ENCODE peak calls at places on chromosomes 2 and 18, in nine cellular contexts. N is A549, P is type B pancreatic cell, C is heart right ventricle, B is osteocyte, X is adrenal gland, J is colonic mucosa, Q is heart left ventricle, I is HFFc6. D is an unnamed sample.
A peak's percentile ranks its signal among the peaks of the same experiment; 100 is the strongest.

GRCh38 chr2:209334188-209335017 is 89.4 kb upstream of the MAP2 start:
- DNase-seq in N (peak; percentile 62), P (no peak), C (peak; percentile 57), B (no peak), X (peak; percentile 56), J (peak; percentile 33), Q (peak; percentile 46), I (peak; percentile 57), D (peak; percentile 58)

GRCh38 chr2:223747392-223748042 is 89.9 kb downstream of the AP1S3 start:
- DNase-seq in N (no peak), P (no peak), C (no peak), B (no peak), X (no peak), J (no peak), Q (no peak), I (no peak), D (no peak)

GRCh38 chr2:118535171-118535817 is 312.2 kb downstream of the EN1 start:
- DNase-seq in N (no peak), P (no peak), C (no peak), B (no peak), X (no peak), J (no peak), Q (no peak), I (no peak), D (no peak)

GRCh38 chr2:240623531-240624010 is 1.7 kb upstream of the GPR35 start:
- DNase-seq in N (no peak), P (no peak), C (no peak), B (no peak), X (no peak), J (no peak), Q (no peak), I (no peak), D (no peak)

GRCh38 chr2:158953926-158954763 is 14.3 kb upstream of the TANC1 start:
- DNase-seq in N (peak; percentile 87), P (peak; percentile 75), C (peak; percentile 86), B (peak; percentile 93), X (peak; percentile 68), J (peak; percentile 85), Q (peak; percentile 82), I (peak; percentile 73), D (no peak)

GRCh38 chr2:55922488-55922887 is 1.1 kb downstream of the EFEMP1 start:
- DNase-seq in N (no peak), P (no peak), C (no peak), B (no peak), X (no peak), J (no peak), Q (no peak), I (no peak), D (no peak)

GRCh38 chr2:219638948-219639341 is 11.5 kb downstream of the SLC4A3 start:
- DNase-seq in N (no peak), P (no peak), C (no peak), B (no peak), X (no peak), J (no peak), Q (peak; percentile 27), I (no peak), D (no peak)

GRCh38 chr18:23936371-23936958 is 78.1 kb upstream of the TTC39C start:
- DNase-seq in N (no peak), P (no peak), C (no peak), B (no peak), X (no peak), J (no peak), Q (no peak), I (no peak), D (no peak)

GRCh38 chr18:61876899-61877298 is 15.9 kb downstream of the RNF152 start:
- DNase-seq in N (no peak), P (no peak), C (no peak), B (no peak), X (no peak), J (no peak), Q (no peak), I (no peak), D (no peak)

GRCh38 chr18:50734342-50734741 is 85.5 kb downstream of the MRO start:
- DNase-seq in N (no peak), P (no peak), C (no peak), B (no peak), X (no peak), J (no peak), Q (no peak), I (no peak), D (no peak)

GRCh38 chr2:122193622-122194021 is 438.2 kb downstream of the TSN start:
- DNase-seq in N (no peak), P (no peak), C (no peak), B (no peak), X (no peak), J (no peak), Q (no peak), I (no peak), D (no peak)

GRCh38 chr2:70746076-70746475 is 21.9 kb downstream of the ADD2 start:
- DNase-seq in N (no peak), P (no peak), C (no peak), B (no peak), X (no peak), J (no peak), Q (no peak), I (no peak), D (no peak)

GRCh38 chr18:9775172-9775571 is 67.1 kb downstream of the RAB31 start:
- DNase-seq in N (no peak), P (no peak), C (no peak), B (no peak), X (no peak), J (no peak), Q (peak; percentile 30), I (no peak), D (no peak)

GRCh38 chr2:10332402-10333246 is 29.9 kb downstream of the HPCAL1 start:
- DNase-seq in N (no peak), P (no peak), C (no peak), B (no peak), X (no peak), J (no peak), Q (no peak), I (no peak), D (no peak)

GRCh38 chr2:126720647-126721046 is 64.7 kb downstream of the GYPC start:
- DNase-seq in N (no peak), P (no peak), C (no peak), B (peak; percentile 72), X (no peak), J (no peak), Q (no peak), I (peak; percentile 17), D (no peak)

DNA sequence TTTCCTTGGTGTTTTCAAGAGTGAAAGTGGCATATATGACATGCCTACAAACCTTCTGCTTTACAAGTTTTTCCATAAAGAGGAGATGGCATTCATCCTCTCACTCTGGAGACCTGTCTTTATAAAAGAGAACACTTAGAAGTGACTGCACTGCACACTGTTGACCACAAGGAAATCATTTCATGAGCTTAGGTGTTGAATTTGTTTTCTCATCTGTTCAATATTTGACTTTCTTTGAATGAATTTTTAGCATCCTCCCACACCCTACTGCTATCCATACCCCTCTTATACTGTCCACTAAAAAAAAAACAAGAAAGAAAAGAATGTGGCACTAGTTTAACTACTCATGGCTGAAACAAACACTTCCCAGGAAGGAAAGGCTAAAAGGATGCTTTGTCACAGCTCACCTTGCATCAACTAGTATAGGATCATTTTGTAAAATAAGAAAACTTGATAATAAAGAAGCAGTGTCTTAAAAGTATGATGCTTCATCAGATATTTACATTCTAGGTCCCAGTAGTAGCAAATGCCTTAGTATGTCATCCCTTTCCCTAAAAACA is 83.0 kb downstream of the ACVR1 start:
- DNase-seq in N (no peak), P (no peak), C (no peak), B (no peak), X (no peak), J (no peak), Q (no peak), I (no peak), D (no peak)
- TF ChIP-seq CTCF in N (no peak), P (peak; percentile 66), C (no peak), B (peak; percentile 41), X (no peak), J (peak; percentile 13), Q (no peak), I (peak; percentile 76), D (peak; percentile 53)

DNA sequence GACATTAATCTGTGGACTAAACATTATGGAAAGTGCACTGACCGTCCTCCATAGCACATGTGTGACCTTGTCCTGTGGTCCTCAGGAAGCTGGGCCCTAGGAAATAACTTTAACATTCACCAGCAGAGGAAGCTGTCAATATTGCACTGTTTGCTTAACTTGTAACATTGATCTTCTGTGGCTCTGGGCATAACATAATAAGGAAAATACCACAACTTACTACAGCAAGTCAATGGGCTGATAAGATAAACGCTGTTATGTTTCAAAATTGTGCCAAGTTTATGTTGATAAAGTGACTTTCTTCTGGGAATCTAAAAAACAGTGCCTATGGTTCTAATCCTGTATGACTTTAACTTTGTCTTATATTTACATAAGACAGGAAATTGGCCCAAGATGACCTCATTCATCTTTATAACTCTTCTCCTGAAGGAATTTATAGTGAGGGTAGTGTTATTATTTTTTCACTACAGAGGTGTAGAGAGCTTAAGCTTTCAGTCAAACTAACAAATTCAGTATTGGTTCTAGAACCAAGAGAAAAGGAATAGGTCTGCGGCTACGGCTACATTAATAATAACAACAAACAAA is 113.7 kb upstream of the MAP4K3 start:
- DNase-seq in N (no peak), P (no peak), C (no peak), B (no peak), X (no peak), J (no peak), Q (no peak), I (no peak), D (no peak)
- TF ChIP-seq CTCF in N (no peak), P (no peak), C (no peak), B (no peak), X (no peak), J (no peak), Q (no peak), I (no peak), D (no peak)

DNA sequence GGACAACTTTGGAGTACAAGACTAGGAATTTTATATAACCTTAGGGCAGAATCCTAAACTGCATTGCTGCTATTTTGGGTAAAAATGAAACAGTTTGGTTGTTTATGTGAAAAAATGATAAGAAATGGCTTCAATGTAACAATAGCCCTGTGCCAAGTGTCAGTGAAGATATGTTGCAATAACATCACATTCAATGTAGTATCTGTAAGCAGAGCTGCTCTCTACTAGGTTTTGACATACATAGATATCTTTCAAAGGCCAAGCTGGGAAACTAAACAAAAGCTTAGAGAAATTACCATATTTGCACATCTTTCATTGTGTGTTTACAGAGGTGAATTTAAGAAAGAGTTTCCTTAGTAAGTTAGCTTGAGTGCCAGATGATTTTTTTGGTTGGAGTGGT is 135.0 kb upstream of the DOK6 start:
- DNase-seq in N (no peak), P (no peak), C (no peak), B (no peak), X (no peak), J (no peak), Q (no peak), I (no peak), D (no peak)
- TF ChIP-seq CTCF in N (no peak), P (no peak), C (no peak), B (no peak), X (no peak), J (no peak), Q (no peak), I (no peak), D (no peak)

DNA sequence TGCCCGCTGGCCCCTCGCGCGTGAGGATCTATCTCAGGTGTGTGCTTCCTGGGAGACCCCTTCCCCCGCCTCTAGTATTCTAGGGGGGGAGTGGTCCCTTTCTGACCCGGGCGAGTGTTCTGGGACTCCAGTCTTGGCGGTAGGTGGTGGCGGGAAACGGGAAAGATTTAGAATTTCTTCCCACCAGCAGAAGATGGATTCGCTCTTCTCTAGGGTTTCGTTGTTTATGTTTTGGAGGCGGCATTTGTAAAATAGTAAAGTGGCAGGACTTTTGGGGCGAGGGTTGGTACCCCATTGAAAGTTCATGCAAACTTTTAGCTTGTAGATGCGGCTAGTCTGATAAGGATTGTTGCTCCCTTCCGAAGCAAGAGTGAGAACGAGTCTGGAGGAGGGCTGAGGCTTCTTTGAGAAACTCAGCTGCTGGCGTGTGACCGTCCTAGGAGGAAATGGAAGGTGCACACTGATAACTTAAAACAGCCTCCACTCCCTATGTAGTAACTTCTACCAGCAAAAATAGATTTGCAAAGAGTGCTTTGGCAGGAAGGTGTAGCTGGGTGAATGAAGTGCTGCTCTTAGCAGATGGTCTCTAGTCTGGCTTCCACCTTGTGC is 402 bp downstream of the GPD2 start:
- DNase-seq in N (peak; percentile 21), P (no peak), C (peak; percentile 13), B (no peak), X (no peak), J (peak; percentile 60), Q (no peak), I (no peak), D (peak; percentile 9)
- TF ChIP-seq CTCF in N (no peak), P (no peak), C (no peak), B (no peak), X (no peak), J (no peak), Q (no peak), I (no peak), D (no peak)